ENCODE peak calls at places on chromosomes 7 and 10, in nine cellular contexts. M, W, P, V, S, Z, H, T and I are unnamed samples.

GRCh38 chr7:18086165-18087030 is 58.8 kb upstream of the PRPS1L1 start:
- DNase-seq in M (peak), W (peak), P (peak), V (peak), S (no peak), Z (no peak), H (no peak), T (no peak), I (peak)

GRCh38 chr7:74453321-74454011 is at the start of gene GTF2IRD1:
- DNase-seq in M (peak), W (peak), P (peak), V (peak), S (peak), Z (peak), H (peak), T (peak), I (peak)

GRCh38 chr10:30188567-30189253 is 129.3 kb upstream of the JCAD start:
- DNase-seq in M (no peak), W (no peak), P (no peak), V (no peak), S (no peak), Z (no peak), H (no peak), T (no peak), I (no peak)

GRCh38 chr7:34181271-34181958 is 276.1 kb downstream of the BMPER start:
- DNase-seq in M (no peak), W (no peak), P (no peak), V (no peak), S (no peak), Z (no peak), H (no peak), T (no peak), I (no peak)

GRCh38 chr10:44988957-44989620 is 10.5 kb upstream of the DEPP1 start:
- DNase-seq in M (no peak), W (no peak), P (no peak), V (no peak), S (no peak), Z (peak), H (no peak), T (no peak), I (no peak)

GRCh38 chr7:40211291-40212003 is 76.6 kb downstream of the SUGCT start:
- DNase-seq in M (peak), W (no peak), P (peak), V (no peak), S (no peak), Z (no peak), H (no peak), T (no peak), I (no peak)

GRCh38 chr10:80453715-80454525 is at the start of gene TSPAN14:
- DNase-seq in M (peak), W (peak), P (peak), V (peak), S (peak), Z (peak), H (peak), T (peak), I (peak)

GRCh38 chr10:87817291-87817872 is 644 bp downstream of the ATAD1 start:
- DNase-seq in M (peak), W (no peak), P (no peak), V (no peak), S (no peak), Z (no peak), H (no peak), T (no peak), I (no peak)

GRCh38 chr10:117284726-117285494 is 44.0 kb downstream of the SLC18A2 start:
- DNase-seq in M (no peak), W (no peak), P (no peak), V (no peak), S (no peak), Z (no peak), H (no peak), T (no peak), I (no peak)

GRCh38 chr10:95217476-95217875 is 23.4 kb downstream of the ACSM6 start:
- DNase-seq in M (no peak), W (no peak), P (no peak), V (no peak), S (no peak), Z (no peak), H (no peak), T (no peak), I (no peak)

GRCh38 chr10:87550741-87551140 is 46.0 kb downstream of the MINPP1 start:
- DNase-seq in M (no peak), W (no peak), P (peak), V (no peak), S (no peak), Z (no peak), H (no peak), T (no peak), I (no peak)

GRCh38 chr10:1448252-1448901 is 288.9 kb downstream of the ADARB2 start:
- DNase-seq in M (no peak), W (peak), P (no peak), V (no peak), S (no peak), Z (no peak), H (no peak), T (no peak), I (no peak)

GRCh38 chr7:155848691-155849690 is 36.7 kb upstream of the SHH start:
- DNase-seq in M (no peak), W (no peak), P (no peak), V (no peak), S (no peak), Z (peak), H (no peak), T (no peak), I (no peak)

GRCh38 chr10:103676058-103676785 is 179.2 kb downstream of the SH3PXD2A start:
- DNase-seq in M (peak), W (no peak), P (peak), V (no peak), S (no peak), Z (peak), H (no peak), T (no peak), I (no peak)

GRCh38 chr10:69726850-69727249 is 74.9 kb upstream of the COL13A1 start:
- DNase-seq in M (no peak), W (no peak), P (no peak), V (no peak), S (no peak), Z (peak), H (no peak), T (no peak), I (no peak)

GRCh38 chr10:31139497-31139896 is 107.8 kb upstream of the ZNF438 start:
- DNase-seq in M (no peak), W (no peak), P (no peak), V (no peak), S (no peak), Z (no peak), H (no peak), T (no peak), I (no peak)

GRCh38 chr10:29392376-29393021 is 103.6 kb downstream of the LYZL1 start:
- DNase-seq in M (peak), W (peak), P (peak), V (peak), S (no peak), Z (no peak), H (no peak), T (no peak), I (no peak)

GRCh38 chr7:23691320-23691719 is 11.3 kb downstream of the FAM221A start:
- DNase-seq in M (peak), W (no peak), P (peak), V (no peak), S (no peak), Z (no peak), H (no peak), T (no peak), I (no peak)

GRCh38 chr7:145696071-145696470 is 420.5 kb upstream of the CNTNAP2 start:
- DNase-seq in M (no peak), W (no peak), P (no peak), V (no peak), S (no peak), Z (no peak), H (no peak), T (no peak), I (no peak)

GRCh38 chr7:138077809-138078208 is 1.6 kb downstream of the AKR1D1 start:
- DNase-seq in M (peak), W (no peak), P (no peak), V (no peak), S (no peak), Z (no peak), H (no peak), T (no peak), I (no peak)

GRCh38 chr7:7539152-7539551 is 3.5 kb upstream of the COL28A1 start:
- DNase-seq in M (no peak), W (no peak), P (peak), V (no peak), S (no peak), Z (no peak), H (no peak), T (no peak), I (no peak)

GRCh38 chr10:86668297-86669165 is at the start of gene LDB3:
- DNase-seq in M (peak), W (peak), P (peak), V (no peak), S (no peak), Z (no peak), H (no peak), T (no peak), I (no peak)

GRCh38 chr10:99883523-99883922 is 101.1 kb downstream of the ABCC2 start:
- DNase-seq in M (no peak), W (no peak), P (peak), V (no peak), S (no peak), Z (no peak), H (no peak), T (no peak), I (no peak)

GRCh38 chr7:99459087-99459486 is 6.9 kb downstream of the ATP5MF start:
- DNase-seq in M (peak), W (no peak), P (peak), V (peak), S (no peak), Z (no peak), H (no peak), T (no peak), I (peak)

GRCh38 chr7:50264908-50265307 is 39.6 kb upstream of the IKZF1 start:
- DNase-seq in M (no peak), W (no peak), P (peak), V (no peak), S (no peak), Z (no peak), H (no peak), T (no peak), I (no peak)

GRCh38 chr7:44980393-44981034 is 1.7 kb upstream of the MYO1G start:
- DNase-seq in M (no peak), W (no peak), P (no peak), V (no peak), S (no peak), Z (no peak), H (no peak), T (no peak), I (no peak)

GRCh38 chr7:142807855-142808460 is 37.2 kb downstream of the PRSS2 start:
- DNase-seq in M (peak), W (no peak), P (no peak), V (no peak), S (no peak), Z (no peak), H (no peak), T (no peak), I (no peak)

GRCh38 chr10:69014171-69014570 is 25.6 kb downstream of the KIFBP start:
- DNase-seq in M (peak), W (no peak), P (no peak), V (no peak), S (no peak), Z (no peak), H (no peak), T (no peak), I (no peak)

GRCh38 chr7:139732471-139733167 is 45.2 kb downstream of the HIPK2 start:
- DNase-seq in M (no peak), W (no peak), P (no peak), V (no peak), S (no peak), Z (peak), H (no peak), T (no peak), I (no peak)

GRCh38 chr7:6646380-6646950 is 9.3 kb downstream of the ZNF316 start:
- DNase-seq in M (no peak), W (no peak), P (no peak), V (no peak), S (no peak), Z (no peak), H (no peak), T (no peak), I (no peak)

GRCh38 chr7:1106063-1106782 is 18.3 kb downstream of the GPER1 start:
- DNase-seq in M (no peak), W (no peak), P (no peak), V (no peak), S (no peak), Z (no peak), H (no peak), T (no peak), I (no peak)

GRCh38 chr10:76206797-76207352 is 775.5 kb downstream of the LRMDA start:
- DNase-seq in M (no peak), W (no peak), P (no peak), V (no peak), S (no peak), Z (no peak), H (no peak), T (no peak), I (no peak)

GRCh38 chr10:119726291-119727261 is 726 bp downstream of the INPP5F start:
- DNase-seq in M (peak), W (peak), P (peak), V (peak), S (no peak), Z (peak), H (no peak), T (peak), I (peak)